ENCODE peak calls at places on chromosomes 7 and 10, in five cellular contexts. One of them, this sample, is unnamed.

GRCh38 chr7:138813945-138814344 is 15.9 kb upstream of the ATP6V0A4 start:
- DNase-seq in HCT116: no peak
- DNase-seq in HepG2: no peak
- DNase-seq in K562: no peak
- DNase-seq in SK-N-SH: no peak
- DNase-seq in this sample: no peak

GRCh38 chr10:95500097-95500496 is 61.1 kb downstream of the SORBS1 start:
- DNase-seq in SK-N-SH: no peak
- DNase-seq in K562: no peak
- DNase-seq in HepG2: no peak
- DNase-seq in HCT116: no peak
- DNase-seq in this sample: no peak

GRCh38 chr7:40810274-40810673 is 675.5 kb downstream of the SUGCT start:
- DNase-seq in HepG2: no peak
- DNase-seq in HCT116: no peak
- DNase-seq in K562: no peak
- DNase-seq in SK-N-SH: no peak
- DNase-seq in this sample: no peak

GRCh38 chr10:75508239-75508813 is 76.9 kb downstream of the LRMDA start:
- DNase-seq in SK-N-SH: peak; percentile 67
- DNase-seq in HepG2: no peak
- DNase-seq in K562: no peak
- DNase-seq in HCT116: no peak
- DNase-seq in this sample: peak; percentile 16

GRCh38 chr10:107011113-107011512 is 153.4 kb downstream of the SORCS1 start:
- DNase-seq in HepG2: no peak
- DNase-seq in SK-N-SH: no peak
- DNase-seq in K562: no peak
- DNase-seq in HCT116: no peak
- DNase-seq in this sample: no peak

GRCh38 chr7:73451780-73452398 is 18.3 kb downstream of the FZD9 start:
- DNase-seq in SK-N-SH: peak; percentile 75
- DNase-seq in HepG2: peak; percentile 57
- DNase-seq in K562: peak; percentile 69
- DNase-seq in HCT116: peak; percentile 39
- DNase-seq in this sample: peak; percentile 56

GRCh38 chr7:139246905-139247304 is 15.9 kb downstream of the UBN2 start:
- DNase-seq in SK-N-SH: no peak
- DNase-seq in HCT116: no peak
- DNase-seq in HepG2: no peak
- DNase-seq in K562: no peak
- DNase-seq in this sample: no peak

GRCh38 chr10:13001887-13002212 is 337 bp upstream of the CCDC3 start:
- DNase-seq in K562: no peak
- DNase-seq in SK-N-SH: no peak
- DNase-seq in HCT116: no peak
- DNase-seq in HepG2: no peak
- DNase-seq in this sample: no peak

GRCh38 chr7:1100886-1101579 is 13.1 kb downstream of the GPER1 start:
- DNase-seq in HCT116: no peak
- DNase-seq in SK-N-SH: no peak
- DNase-seq in K562: no peak
- DNase-seq in HepG2: no peak
- DNase-seq in this sample: no peak

GRCh38 chr10:24381235-24382010 is 172.5 kb downstream of the KIAA1217 start:
- DNase-seq in HepG2: no peak
- DNase-seq in SK-N-SH: no peak
- DNase-seq in K562: no peak
- DNase-seq in HCT116: no peak
- DNase-seq in this sample: no peak

GRCh38 chr10:24518981-24519597 is 204.6 kb downstream of the ARHGAP21 start:
- DNase-seq in HCT116: peak; percentile 23
- DNase-seq in K562: peak; percentile 56
- DNase-seq in HepG2: peak; percentile 53
- DNase-seq in SK-N-SH: peak; percentile 76
- DNase-seq in this sample: peak; percentile 42

GRCh38 chr10:83952273-83952672 is 187.0 kb upstream of the GHITM start:
- DNase-seq in SK-N-SH: no peak
- DNase-seq in HCT116: no peak
- DNase-seq in K562: no peak
- DNase-seq in HepG2: no peak
- DNase-seq in this sample: no peak

GRCh38 chr7:151309306-151309705 is 32.3 kb upstream of the NUB1 start:
- DNase-seq in K562: no peak
- DNase-seq in HepG2: no peak
- DNase-seq in SK-N-SH: no peak
- DNase-seq in HCT116: no peak
- DNase-seq in this sample: no peak

GRCh38 chr10:102917962-102918816 is at the start of gene CNNM2:
- DNase-seq in SK-N-SH: peak; percentile 98
- DNase-seq in HepG2: peak; percentile 99
- DNase-seq in HCT116: peak; percentile 100
- DNase-seq in K562: peak; percentile 95
- DNase-seq in this sample: peak; percentile 93

GRCh38 chr10:117429644-117430043 is 54.4 kb upstream of the PDZD8 start:
- DNase-seq in HepG2: no peak
- DNase-seq in SK-N-SH: no peak
- DNase-seq in K562: no peak
- DNase-seq in HCT116: no peak
- DNase-seq in this sample: no peak

GRCh38 chr7:51102828-51103227 is 213.8 kb downstream of the COBL start:
- DNase-seq in HepG2: no peak
- DNase-seq in SK-N-SH: no peak
- DNase-seq in HCT116: no peak
- DNase-seq in K562: no peak
- DNase-seq in this sample: no peak

GRCh38 chr7:46288010-46288409 is 366.9 kb upstream of the IGFBP3 start:
- DNase-seq in SK-N-SH: no peak
- DNase-seq in HepG2: no peak
- DNase-seq in HCT116: no peak
- DNase-seq in K562: no peak
- DNase-seq in this sample: no peak

GRCh38 chr7:16982640-16983103 is 100.9 kb upstream of the AGR3 start:
- DNase-seq in HCT116: peak; percentile 35
- DNase-seq in SK-N-SH: peak; percentile 30
- DNase-seq in K562: peak; percentile 26
- DNase-seq in HepG2: peak; percentile 58
- DNase-seq in this sample: no peak

GRCh38 chr10:89684604-89685003 is 16.8 kb upstream of the KIF20B start:
- DNase-seq in K562: no peak
- DNase-seq in HepG2: no peak
- DNase-seq in HCT116: no peak
- DNase-seq in SK-N-SH: no peak
- DNase-seq in this sample: no peak

GRCh38 chr7:116583653-116584052 is 58.8 kb downstream of the CAV1 start:
- DNase-seq in HCT116: no peak
- DNase-seq in SK-N-SH: no peak
- DNase-seq in HepG2: no peak
- DNase-seq in K562: no peak
- DNase-seq in this sample: no peak

GRCh38 chr7:5598769-5599371 is 175.2 kb upstream of the TNRC18 start:
- DNase-seq in SK-N-SH: peak; percentile 47
- DNase-seq in HCT116: no peak
- DNase-seq in K562: peak; percentile 87
- DNase-seq in HepG2: no peak
- DNase-seq in this sample: no peak

GRCh38 chr7:117825132-117825531 is 48.1 kb downstream of the CTTNBP2 start:
- DNase-seq in HCT116: no peak
- DNase-seq in K562: no peak
- DNase-seq in HepG2: no peak
- DNase-seq in SK-N-SH: no peak
- DNase-seq in this sample: no peak
- TF ChIP-seq JUND in HCT116: no peak
- TF ChIP-seq JUND in K562: no peak
- TF ChIP-seq JUND in HepG2: no peak
- TF ChIP-seq JUND in SK-N-SH: no peak
- TF ChIP-seq JUND in this sample: no peak

DNA sequence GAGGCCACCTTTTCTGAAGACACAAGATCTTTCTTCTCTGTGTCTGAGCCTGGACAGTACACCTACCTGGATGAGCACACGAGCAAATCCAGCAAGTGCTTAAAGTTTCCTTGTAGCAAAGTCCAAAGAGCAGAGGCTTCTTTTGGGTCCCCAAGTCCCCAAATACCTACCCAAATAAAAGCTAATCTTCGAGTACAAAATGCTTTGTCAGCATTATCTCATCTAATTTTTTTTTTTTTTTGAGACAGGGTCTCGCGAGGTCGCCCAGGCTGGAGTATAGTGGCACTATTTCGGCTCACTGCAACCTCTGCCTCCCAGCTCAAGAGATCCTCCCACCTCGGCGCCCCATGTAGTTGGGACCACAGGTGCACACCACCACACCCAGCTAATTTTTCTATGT is 24.6 kb downstream of the MYOF start:
- DNase-seq in HepG2: no peak
- DNase-seq in K562: no peak
- DNase-seq in HCT116: no peak
- DNase-seq in SK-N-SH: no peak
- DNase-seq in this sample: no peak
- TF ChIP-seq JUND in HepG2: no peak
- TF ChIP-seq JUND in K562: no peak
- TF ChIP-seq JUND in HCT116: no peak
- TF ChIP-seq JUND in SK-N-SH: no peak
- TF ChIP-seq JUND in this sample: no peak

DNA sequence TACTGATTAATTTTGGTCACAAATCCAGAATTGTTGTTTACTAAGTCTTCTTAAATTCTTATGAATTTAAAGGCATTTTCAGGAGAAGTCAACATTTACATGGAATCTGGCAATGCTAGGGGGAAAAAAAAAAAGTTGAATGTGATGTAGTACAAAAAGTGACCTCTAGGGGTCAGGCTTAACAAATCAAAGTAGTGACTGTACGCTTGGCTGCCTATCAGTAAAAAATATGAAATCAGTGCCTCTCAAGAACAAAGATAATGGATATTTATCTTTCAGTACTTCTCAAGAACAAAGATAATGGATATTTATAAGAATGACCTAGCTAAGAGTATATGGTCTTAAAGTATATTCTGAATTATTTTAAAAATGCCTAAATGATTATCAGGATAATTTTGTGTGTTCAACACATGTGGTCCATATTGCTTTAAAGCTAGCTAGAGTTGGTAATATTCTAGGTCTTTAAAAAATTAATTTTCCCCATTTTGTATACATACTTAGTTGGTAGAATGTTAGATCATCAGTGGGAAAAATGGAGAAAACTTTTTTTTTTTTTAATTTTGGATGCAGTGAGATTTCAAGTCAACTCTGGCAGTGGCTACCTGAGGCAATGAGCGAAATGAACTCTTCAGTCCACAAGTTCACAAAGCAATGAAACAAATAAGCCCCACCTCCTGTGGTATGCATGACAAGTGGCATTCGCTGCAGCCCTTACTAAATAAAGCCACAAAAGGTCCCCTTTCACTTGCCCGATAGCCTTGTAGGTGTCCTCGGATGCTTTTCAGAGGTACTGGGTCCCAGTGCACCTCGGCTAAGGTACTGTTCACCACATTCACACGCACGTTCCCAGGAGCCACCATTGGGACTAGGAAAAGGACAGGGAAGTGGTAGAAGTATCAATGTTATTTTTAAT is 51.2 kb upstream of the LAMB4 start:
- DNase-seq in SK-N-SH: peak; percentile 57
- DNase-seq in HepG2: peak; percentile 43
- DNase-seq in HCT116: peak; percentile 51
- DNase-seq in K562: peak; percentile 68
- DNase-seq in this sample: no peak
- TF ChIP-seq JUND in SK-N-SH: no peak
- TF ChIP-seq JUND in HepG2: no peak
- TF ChIP-seq JUND in HCT116: no peak
- TF ChIP-seq JUND in K562: no peak
- TF ChIP-seq JUND in this sample: no peak

DNA sequence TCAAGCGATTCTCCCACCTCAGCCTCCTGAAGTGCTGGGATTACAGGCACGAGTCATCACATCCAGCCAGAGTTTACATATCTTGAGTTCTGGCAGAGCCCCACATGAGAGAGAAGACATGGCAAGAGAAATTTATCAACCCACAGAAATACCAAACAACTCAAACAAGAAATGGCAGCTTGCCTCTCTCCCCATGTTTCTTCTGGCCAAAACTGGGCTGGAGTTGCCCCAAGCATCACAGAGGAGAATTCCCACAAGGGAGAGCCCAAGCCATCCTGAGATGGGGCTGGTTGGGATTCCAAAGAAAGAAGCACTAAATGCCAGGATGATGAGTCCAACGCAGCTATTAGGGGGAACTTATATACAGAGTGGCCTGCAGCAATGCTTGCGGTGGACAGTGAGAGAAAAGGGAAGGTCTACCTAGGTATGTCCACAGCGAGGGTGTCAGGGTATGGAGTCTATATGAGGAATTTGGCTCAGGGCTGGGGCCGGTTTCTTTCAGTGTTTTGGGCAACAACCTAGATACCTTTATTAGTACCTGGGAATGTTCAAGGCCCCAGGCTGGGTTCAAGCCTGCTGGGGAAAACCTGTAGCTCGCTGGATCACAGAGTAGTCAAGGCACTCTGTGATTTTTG is 14.5 kb upstream of the PAX4 start:
- DNase-seq in HepG2: no peak
- DNase-seq in HCT116: no peak
- DNase-seq in SK-N-SH: no peak
- DNase-seq in K562: no peak
- DNase-seq in this sample: no peak
- TF ChIP-seq JUND in HepG2: no peak
- TF ChIP-seq JUND in HCT116: no peak
- TF ChIP-seq JUND in SK-N-SH: peak; percentile 12
- TF ChIP-seq JUND in K562: no peak
- TF ChIP-seq JUND in this sample: no peak